ENCODE peak calls at places on chromosomes 13 and 19, in eight cellular contexts. Q, P, L, K, O, M, A and S are unnamed samples.

GRCh38 chr19:31054430-31054829 is 294.8 kb downstream of the TSHZ3 start:
- DNase-seq in P (no peak), Q (peak; percentile 63), A (no peak), O (no peak), M (peak; percentile 56), K (peak; percentile 56), L (no peak), S (peak; percentile 67)

GRCh38 chr19:46639356-46640061 is 3.5 kb upstream of the GNG8 start:
- DNase-seq in Q (peak; percentile 91), K (no peak), L (peak; percentile 45), A (no peak), P (no peak), M (no peak), O (no peak), S (no peak)

GRCh38 chr19:51978882-51979281 is 7.8 kb downstream of the ZNF350 start:
- DNase-seq in A (no peak), P (no peak), O (no peak), Q (no peak), M (no peak), K (no peak), L (no peak), S (no peak)

GRCh38 chr13:45847554-45848224 is 3.9 kb downstream of the SIAH3 start:
- DNase-seq in L (no peak), M (no peak), Q (peak; percentile 60), A (no peak), K (peak; percentile 59), P (no peak), O (peak; percentile 72), S (no peak)

GRCh38 chr19:57351867-57352266 is 796 bp downstream of the ZNF304 start:
- DNase-seq in K (no peak), P (no peak), A (no peak), O (no peak), M (no peak), L (no peak), Q (no peak), S (no peak)

GRCh38 chr19:38290631-38291147 is 13.4 kb upstream of the C19orf33 start:
- DNase-seq in O (no peak), A (no peak), P (no peak), K (peak; percentile 87), M (peak; percentile 86), Q (no peak), L (no peak), S (no peak)

GRCh38 chr19:48900477-48901452 is 653 bp downstream of the NUCB1 start:
- DNase-seq in K (peak; percentile 52), Q (no peak), M (no peak), P (no peak), L (no peak), O (peak; percentile 58), A (no peak), S (no peak)

GRCh38 chr19:27392027-27392632 is 1820.8 kb downstream of the UQCRFS1 start:
- DNase-seq in P (no peak), M (no peak), O (peak; percentile 44), K (no peak), L (no peak), Q (no peak), A (no peak), S (no peak)

GRCh38 chr19:54460230-54461005 is 3.2 kb downstream of the LENG9 start:
- DNase-seq in P (no peak), K (no peak), O (no peak), L (no peak), M (no peak), A (no peak), Q (no peak), S (no peak)

GRCh38 chr13:107866666-107867623 is 348.4 kb downstream of the LIG4 start:
- DNase-seq in M (no peak), P (peak; percentile 42), K (no peak), A (no peak), L (peak; percentile 43), O (no peak), Q (peak; percentile 66), S (peak; percentile 70)

GRCh38 chr13:29883941-29884518 is 33.6 kb upstream of the UBL3 start:
- DNase-seq in O (no peak), P (no peak), K (no peak), Q (no peak), L (no peak), M (no peak), A (no peak), S (no peak)

GRCh38 chr19:3133793-3134116 is 2.1 kb upstream of the GNA15 start:
- DNase-seq in O (no peak), P (no peak), L (no peak), A (no peak), M (no peak), Q (no peak), K (no peak), S (no peak)

GRCh38 chr13:77310579-77311279 is 16.2 kb downstream of the MYCBP2 start:
- DNase-seq in O (no peak), P (no peak), M (no peak), L (no peak), Q (no peak), A (no peak), K (no peak), S (no peak)

GRCh38 chr13:33644607-33645543 is 173.1 kb upstream of the RFC3 start:
- DNase-seq in M (no peak), P (no peak), O (no peak), K (no peak), A (no peak), L (no peak), Q (no peak), S (no peak)

GRCh38 chr13:112106467-112107141 is 39.7 kb downstream of the SOX1 start:
- DNase-seq in K (no peak), O (no peak), Q (no peak), A (no peak), L (no peak), M (no peak), P (no peak), S (no peak)

GRCh38 chr19:44050740-44051653 is 839 bp upstream of the ZNF223 start:
- DNase-seq in P (peak; percentile 64), A (no peak), O (peak; percentile 50), M (no peak), L (peak; percentile 88), Q (no peak), K (peak; percentile 93), S (no peak)

GRCh38 chr19:37928527-37929286 is 21.7 kb downstream of the SIPA1L3 start:
- DNase-seq in P (no peak), O (no peak), A (no peak), L (no peak), Q (no peak), K (no peak), M (no peak), S (no peak)

GRCh38 chr13:67736646-67737420 is 506.7 kb upstream of the PCDH9 start:
- DNase-seq in K (peak; percentile 67), Q (peak; percentile 64), P (no peak), O (no peak), M (peak; percentile 37), L (peak; percentile 15), A (no peak), S (peak; percentile 23)